ENCODE peak calls at places on chromosomes 3 and 15, in six cellular contexts. One of them, this sample, is unnamed.

GRCh38 chr15:74144153-74144775 is 13.9 kb downstream of the ISLR2 start:
- DNase-seq in esophagus squamous epithelium: no peak
- DNase-seq in stimulated activated CD4-positive, alpha-beta T cell treated with anti-CD3 and anti-CD28 coated beads, TNF-alpha, amount 100 ng/mL, for 4 hours: no peak
- DNase-seq in HuH-7.5: no peak
- DNase-seq in germinal center: no peak
- DNase-seq in activated naive CD4-positive, alpha-beta T cell treated with Interleukin-2 at 50 U/mL for 16 hours: no peak
- DNase-seq in this sample: no peak

GRCh38 chr3:113536627-113537101 is 4.3 kb downstream of the SIDT1 start:
- DNase-seq in activated naive CD4-positive, alpha-beta T cell treated with Interleukin-2 at 50 U/mL for 16 hours: no peak
- DNase-seq in stimulated activated CD4-positive, alpha-beta T cell treated with anti-CD3 and anti-CD28 coated beads, TNF-alpha, amount 100 ng/mL, for 4 hours: no peak
- DNase-seq in esophagus squamous epithelium: no peak
- DNase-seq in germinal center: no peak
- DNase-seq in HuH-7.5: no peak
- DNase-seq in this sample: no peak

GRCh38 chr3:52240059-52240885 is 1.3 kb upstream of the TWF2 start:
- DNase-seq in HuH-7.5: no peak
- DNase-seq in stimulated activated CD4-positive, alpha-beta T cell treated with anti-CD3 and anti-CD28 coated beads, TNF-alpha, amount 100 ng/mL, for 4 hours: no peak
- DNase-seq in activated naive CD4-positive, alpha-beta T cell treated with Interleukin-2 at 50 U/mL for 16 hours: peak; percentile 69
- DNase-seq in esophagus squamous epithelium: no peak
- DNase-seq in germinal center: no peak
- DNase-seq in this sample: peak; percentile 80

GRCh38 chr15:95760508-95760907 is 570.0 kb upstream of the NR2F2 start:
- DNase-seq in germinal center: no peak
- DNase-seq in esophagus squamous epithelium: no peak
- DNase-seq in HuH-7.5: peak; percentile 23
- DNase-seq in activated naive CD4-positive, alpha-beta T cell treated with Interleukin-2 at 50 U/mL for 16 hours: no peak
- DNase-seq in stimulated activated CD4-positive, alpha-beta T cell treated with anti-CD3 and anti-CD28 coated beads, TNF-alpha, amount 100 ng/mL, for 4 hours: no peak
- DNase-seq in this sample: no peak

GRCh38 chr15:66210684-66211083 is 42.9 kb downstream of the MEGF11 start:
- DNase-seq in stimulated activated CD4-positive, alpha-beta T cell treated with anti-CD3 and anti-CD28 coated beads, TNF-alpha, amount 100 ng/mL, for 4 hours: no peak
- DNase-seq in HuH-7.5: no peak
- DNase-seq in esophagus squamous epithelium: no peak
- DNase-seq in activated naive CD4-positive, alpha-beta T cell treated with Interleukin-2 at 50 U/mL for 16 hours: no peak
- DNase-seq in germinal center: no peak
- DNase-seq in this sample: no peak

GRCh38 chr3:196422976-196423781 is 9.0 kb downstream of the UBXN7 start:
- DNase-seq in germinal center: no peak
- DNase-seq in esophagus squamous epithelium: no peak
- DNase-seq in HuH-7.5: no peak
- DNase-seq in activated naive CD4-positive, alpha-beta T cell treated with Interleukin-2 at 50 U/mL for 16 hours: no peak
- DNase-seq in stimulated activated CD4-positive, alpha-beta T cell treated with anti-CD3 and anti-CD28 coated beads, TNF-alpha, amount 100 ng/mL, for 4 hours: no peak
- DNase-seq in this sample: no peak

GRCh38 chr15:40941528-40942336 is 11.5 kb upstream of the CHAC1 start:
- DNase-seq in HuH-7.5: peak; percentile 85
- DNase-seq in stimulated activated CD4-positive, alpha-beta T cell treated with anti-CD3 and anti-CD28 coated beads, TNF-alpha, amount 100 ng/mL, for 4 hours: no peak
- DNase-seq in esophagus squamous epithelium: no peak
- DNase-seq in germinal center: peak; percentile 88
- DNase-seq in activated naive CD4-positive, alpha-beta T cell treated with Interleukin-2 at 50 U/mL for 16 hours: peak; percentile 66
- DNase-seq in this sample: peak; percentile 73

GRCh38 chr3:41265011-41265545 is 65.8 kb downstream of the CTNNB1 start:
- DNase-seq in stimulated activated CD4-positive, alpha-beta T cell treated with anti-CD3 and anti-CD28 coated beads, TNF-alpha, amount 100 ng/mL, for 4 hours: no peak
- DNase-seq in activated naive CD4-positive, alpha-beta T cell treated with Interleukin-2 at 50 U/mL for 16 hours: no peak
- DNase-seq in esophagus squamous epithelium: no peak
- DNase-seq in HuH-7.5: no peak
- DNase-seq in germinal center: no peak
- DNase-seq in this sample: no peak

GRCh38 chr3:124410471-124410870 is 319.8 kb upstream of the UMPS start:
- DNase-seq in stimulated activated CD4-positive, alpha-beta T cell treated with anti-CD3 and anti-CD28 coated beads, TNF-alpha, amount 100 ng/mL, for 4 hours: no peak
- DNase-seq in activated naive CD4-positive, alpha-beta T cell treated with Interleukin-2 at 50 U/mL for 16 hours: no peak
- DNase-seq in germinal center: no peak
- DNase-seq in esophagus squamous epithelium: no peak
- DNase-seq in HuH-7.5: no peak
- DNase-seq in this sample: no peak

GRCh38 chr15:81281176-81281735 is 42.7 kb downstream of the STARD5 start:
- DNase-seq in esophagus squamous epithelium: no peak
- DNase-seq in stimulated activated CD4-positive, alpha-beta T cell treated with anti-CD3 and anti-CD28 coated beads, TNF-alpha, amount 100 ng/mL, for 4 hours: no peak
- DNase-seq in germinal center: no peak
- DNase-seq in activated naive CD4-positive, alpha-beta T cell treated with Interleukin-2 at 50 U/mL for 16 hours: no peak
- DNase-seq in HuH-7.5: no peak
- DNase-seq in this sample: no peak

GRCh38 chr3:111748132-111748531 is 110.9 kb upstream of the PHLDB2 start:
- DNase-seq in esophagus squamous epithelium: no peak
- DNase-seq in germinal center: no peak
- DNase-seq in stimulated activated CD4-positive, alpha-beta T cell treated with anti-CD3 and anti-CD28 coated beads, TNF-alpha, amount 100 ng/mL, for 4 hours: no peak
- DNase-seq in HuH-7.5: no peak
- DNase-seq in activated naive CD4-positive, alpha-beta T cell treated with Interleukin-2 at 50 U/mL for 16 hours: no peak
- DNase-seq in this sample: no peak

GRCh38 chr15:73910904-73911303 is 15.4 kb upstream of the LOXL1 start:
- DNase-seq in stimulated activated CD4-positive, alpha-beta T cell treated with anti-CD3 and anti-CD28 coated beads, TNF-alpha, amount 100 ng/mL, for 4 hours: no peak
- DNase-seq in esophagus squamous epithelium: no peak
- DNase-seq in HuH-7.5: no peak
- DNase-seq in germinal center: no peak
- DNase-seq in activated naive CD4-positive, alpha-beta T cell treated with Interleukin-2 at 50 U/mL for 16 hours: no peak
- DNase-seq in this sample: no peak

GRCh38 chr3:32951410-32951811 is at the start of gene CCR4:
- DNase-seq in stimulated activated CD4-positive, alpha-beta T cell treated with anti-CD3 and anti-CD28 coated beads, TNF-alpha, amount 100 ng/mL, for 4 hours: no peak
- DNase-seq in germinal center: no peak
- DNase-seq in HuH-7.5: no peak
- DNase-seq in esophagus squamous epithelium: no peak
- DNase-seq in activated naive CD4-positive, alpha-beta T cell treated with Interleukin-2 at 50 U/mL for 16 hours: peak; percentile 73
- DNase-seq in this sample: peak; percentile 72

GRCh38 chr15:61410656-61411055 is 181.6 kb upstream of the RORA start:
- DNase-seq in esophagus squamous epithelium: no peak
- DNase-seq in stimulated activated CD4-positive, alpha-beta T cell treated with anti-CD3 and anti-CD28 coated beads, TNF-alpha, amount 100 ng/mL, for 4 hours: no peak
- DNase-seq in germinal center: no peak
- DNase-seq in activated naive CD4-positive, alpha-beta T cell treated with Interleukin-2 at 50 U/mL for 16 hours: no peak
- DNase-seq in HuH-7.5: no peak
- DNase-seq in this sample: no peak

GRCh38 chr3:32154180-32154579 is 47.8 kb downstream of the GPD1L start:
- DNase-seq in esophagus squamous epithelium: no peak
- DNase-seq in HuH-7.5: peak; percentile 53
- DNase-seq in germinal center: peak; percentile 23
- DNase-seq in activated naive CD4-positive, alpha-beta T cell treated with Interleukin-2 at 50 U/mL for 16 hours: no peak
- DNase-seq in stimulated activated CD4-positive, alpha-beta T cell treated with anti-CD3 and anti-CD28 coated beads, TNF-alpha, amount 100 ng/mL, for 4 hours: no peak
- DNase-seq in this sample: no peak

GRCh38 chr15:22892333-22892732 is 53.9 kb downstream of the NIPA2 start:
- DNase-seq in germinal center: no peak
- DNase-seq in HuH-7.5: no peak
- DNase-seq in esophagus squamous epithelium: no peak
- DNase-seq in activated naive CD4-positive, alpha-beta T cell treated with Interleukin-2 at 50 U/mL for 16 hours: no peak
- DNase-seq in stimulated activated CD4-positive, alpha-beta T cell treated with anti-CD3 and anti-CD28 coated beads, TNF-alpha, amount 100 ng/mL, for 4 hours: no peak
- DNase-seq in this sample: no peak

GRCh38 chr15:31353931-31354330 is 27.3 kb downstream of the KLF13 start:
- DNase-seq in stimulated activated CD4-positive, alpha-beta T cell treated with anti-CD3 and anti-CD28 coated beads, TNF-alpha, amount 100 ng/mL, for 4 hours: no peak
- DNase-seq in germinal center: no peak
- DNase-seq in HuH-7.5: no peak
- DNase-seq in esophagus squamous epithelium: no peak
- DNase-seq in activated naive CD4-positive, alpha-beta T cell treated with Interleukin-2 at 50 U/mL for 16 hours: no peak
- DNase-seq in this sample: no peak

GRCh38 chr3:8841472-8841871 is 72.1 kb upstream of the OXTR start:
- DNase-seq in HuH-7.5: no peak
- DNase-seq in activated naive CD4-positive, alpha-beta T cell treated with Interleukin-2 at 50 U/mL for 16 hours: no peak
- DNase-seq in germinal center: no peak
- DNase-seq in esophagus squamous epithelium: no peak
- DNase-seq in stimulated activated CD4-positive, alpha-beta T cell treated with anti-CD3 and anti-CD28 coated beads, TNF-alpha, amount 100 ng/mL, for 4 hours: no peak
- DNase-seq in this sample: no peak

GRCh38 chr15:64653757-64654156 is 121.6 kb downstream of the RBPMS2 start:
- DNase-seq in stimulated activated CD4-positive, alpha-beta T cell treated with anti-CD3 and anti-CD28 coated beads, TNF-alpha, amount 100 ng/mL, for 4 hours: no peak
- DNase-seq in esophagus squamous epithelium: no peak
- DNase-seq in activated naive CD4-positive, alpha-beta T cell treated with Interleukin-2 at 50 U/mL for 16 hours: no peak
- DNase-seq in HuH-7.5: no peak
- DNase-seq in germinal center: no peak
- DNase-seq in this sample: no peak

GRCh38 chr3:172307143-172307560 is 141.1 kb downstream of the GHSR start:
- DNase-seq in stimulated activated CD4-positive, alpha-beta T cell treated with anti-CD3 and anti-CD28 coated beads, TNF-alpha, amount 100 ng/mL, for 4 hours: no peak
- DNase-seq in esophagus squamous epithelium: no peak
- DNase-seq in HuH-7.5: no peak
- DNase-seq in germinal center: no peak
- DNase-seq in activated naive CD4-positive, alpha-beta T cell treated with Interleukin-2 at 50 U/mL for 16 hours: no peak
- DNase-seq in this sample: no peak

GRCh38 chr3:9715764-9716437 is 12.3 kb downstream of the CPNE9 start:
- DNase-seq in HuH-7.5: peak; percentile 64
- DNase-seq in stimulated activated CD4-positive, alpha-beta T cell treated with anti-CD3 and anti-CD28 coated beads, TNF-alpha, amount 100 ng/mL, for 4 hours: no peak
- DNase-seq in esophagus squamous epithelium: no peak
- DNase-seq in germinal center: no peak
- DNase-seq in activated naive CD4-positive, alpha-beta T cell treated with Interleukin-2 at 50 U/mL for 16 hours: peak; percentile 39
- DNase-seq in this sample: peak; percentile 40

GRCh38 chr3:34703058-34703457 is 904.6 kb downstream of the PDCD6IP start:
- DNase-seq in stimulated activated CD4-positive, alpha-beta T cell treated with anti-CD3 and anti-CD28 coated beads, TNF-alpha, amount 100 ng/mL, for 4 hours: no peak
- DNase-seq in germinal center: no peak
- DNase-seq in HuH-7.5: no peak
- DNase-seq in activated naive CD4-positive, alpha-beta T cell treated with Interleukin-2 at 50 U/mL for 16 hours: no peak
- DNase-seq in esophagus squamous epithelium: no peak
- DNase-seq in this sample: no peak

GRCh38 chr3:112755845-112756671 is 90.6 kb downstream of the CD200R1L start:
- DNase-seq in activated naive CD4-positive, alpha-beta T cell treated with Interleukin-2 at 50 U/mL for 16 hours: no peak
- DNase-seq in stimulated activated CD4-positive, alpha-beta T cell treated with anti-CD3 and anti-CD28 coated beads, TNF-alpha, amount 100 ng/mL, for 4 hours: no peak
- DNase-seq in HuH-7.5: no peak
- DNase-seq in germinal center: no peak
- DNase-seq in esophagus squamous epithelium: no peak
- DNase-seq in this sample: no peak

GRCh38 chr3:45064512-45065372 is 38.6 kb downstream of the CLEC3B start:
- DNase-seq in stimulated activated CD4-positive, alpha-beta T cell treated with anti-CD3 and anti-CD28 coated beads, TNF-alpha, amount 100 ng/mL, for 4 hours: peak; percentile 35
- DNase-seq in activated naive CD4-positive, alpha-beta T cell treated with Interleukin-2 at 50 U/mL for 16 hours: peak; percentile 62
- DNase-seq in esophagus squamous epithelium: no peak
- DNase-seq in germinal center: no peak
- DNase-seq in HuH-7.5: no peak
- DNase-seq in this sample: peak; percentile 78

GRCh38 chr3:81545572-81545971 is 215.9 kb downstream of the GBE1 start:
- DNase-seq in germinal center: no peak
- DNase-seq in esophagus squamous epithelium: no peak
- DNase-seq in HuH-7.5: no peak
- DNase-seq in activated naive CD4-positive, alpha-beta T cell treated with Interleukin-2 at 50 U/mL for 16 hours: no peak
- DNase-seq in stimulated activated CD4-positive, alpha-beta T cell treated with anti-CD3 and anti-CD28 coated beads, TNF-alpha, amount 100 ng/mL, for 4 hours: no peak
- DNase-seq in this sample: no peak

GRCh38 chr3:5103743-5104142 is 18.3 kb upstream of the ARL8B start:
- DNase-seq in HuH-7.5: no peak
- DNase-seq in esophagus squamous epithelium: no peak
- DNase-seq in activated naive CD4-positive, alpha-beta T cell treated with Interleukin-2 at 50 U/mL for 16 hours: no peak
- DNase-seq in germinal center: no peak
- DNase-seq in stimulated activated CD4-positive, alpha-beta T cell treated with anti-CD3 and anti-CD28 coated beads, TNF-alpha, amount 100 ng/mL, for 4 hours: no peak
- DNase-seq in this sample: no peak

GRCh38 chr3:10377148-10377725 is 56.3 kb upstream of the SEC13 start:
- DNase-seq in germinal center: no peak
- DNase-seq in HuH-7.5: no peak
- DNase-seq in esophagus squamous epithelium: no peak
- DNase-seq in stimulated activated CD4-positive, alpha-beta T cell treated with anti-CD3 and anti-CD28 coated beads, TNF-alpha, amount 100 ng/mL, for 4 hours: no peak
- DNase-seq in activated naive CD4-positive, alpha-beta T cell treated with Interleukin-2 at 50 U/mL for 16 hours: no peak
- DNase-seq in this sample: no peak

GRCh38 chr15:48806151-48806550 is 4.7 kb downstream of the CEP152 start:
- DNase-seq in stimulated activated CD4-positive, alpha-beta T cell treated with anti-CD3 and anti-CD28 coated beads, TNF-alpha, amount 100 ng/mL, for 4 hours: no peak
- DNase-seq in germinal center: peak; percentile 4
- DNase-seq in HuH-7.5: no peak
- DNase-seq in esophagus squamous epithelium: no peak
- DNase-seq in activated naive CD4-positive, alpha-beta T cell treated with Interleukin-2 at 50 U/mL for 16 hours: no peak
- DNase-seq in this sample: no peak

This sample was measured in activated CD4-positive, alpha-beta memory T cell treated with anti-CD3 and anti-CD28 coated beads, Interleukin-2, amount 10 ng/mL, durations not matched to agents 7 days and 5 days.